ENCODE peak calls at places on chromosomes 16 and 17, in five cellular contexts. P is naive thymus-derived CD4-positive, alpha-beta T cell; G is dorsolateral prefrontal cortex; O is upper lobe of right lung; M is uterus. U is an unnamed sample.

GRCh38 chr17:36722121-36722902 is 120.9 kb downstream of the MRM1 start:
- DNase-seq in P (peak), G (peak), O (peak), M (peak), U (no peak)

GRCh38 chr16:66508261-66508913 is 41.5 kb downstream of the TK2 start:
- DNase-seq in P (no peak), G (no peak), O (no peak), M (peak), U (no peak)

GRCh38 chr16:23131841-23132576 is 17.2 kb downstream of the USP31 start:
- DNase-seq in P (no peak), G (no peak), O (no peak), M (no peak), U (no peak)

GRCh38 chr17:12301551-12301950 is 280.9 kb downstream of the MAP2K4 start:
- DNase-seq in P (no peak), G (no peak), O (no peak), M (no peak), U (no peak)

GRCh38 chr16:68539704-68540370 is 746 bp downstream of the ZFP90 start:
- DNase-seq in P (no peak), G (no peak), O (no peak), M (no peak), U (no peak)

GRCh38 chr17:181213-182163 is at the start of gene DOC2B:
- DNase-seq in P (no peak), G (no peak), O (peak), M (no peak), U (no peak)

GRCh38 chr16:58461056-58461455 is 38.9 kb upstream of the NDRG4 start:
- DNase-seq in P (no peak), G (no peak), O (no peak), M (no peak), U (no peak)

GRCh38 chr17:5816491-5816890 is 232.2 kb upstream of the NLRP1 start:
- DNase-seq in P (no peak), G (no peak), O (no peak), M (no peak), U (no peak)

GRCh38 chr16:57152096-57153093 is 33.4 kb downstream of the PSME3IP1 start:
- DNase-seq in P (no peak), G (no peak), O (no peak), M (no peak), U (no peak)

GRCh38 chr17:72863511-72864175 is 228.8 kb downstream of the SLC39A11 start:
- DNase-seq in P (no peak), G (no peak), O (no peak), M (no peak), U (no peak)

GRCh38 chr17:15377200-15377599 is 35.8 kb upstream of the TEKT3 start:
- DNase-seq in P (no peak), G (no peak), O (no peak), M (peak), U (no peak)

GRCh38 chr17:66317629-66318028 is 15.2 kb downstream of the PRKCA start:
- DNase-seq in P (no peak), G (no peak), O (no peak), M (no peak), U (no peak)

GRCh38 chr17:40550608-40551007 is 14.7 kb downstream of the CCR7 start:
- DNase-seq in P (no peak), G (peak), O (peak), M (peak), U (no peak)

GRCh38 chr17:35486920-35487727 is 38.6 kb upstream of the SLFN13 start:
- DNase-seq in P (peak), G (no peak), O (peak), M (peak), U (no peak)

GRCh38 chr16:10305912-10306311 is 79.9 kb upstream of the ATF7IP2 start:
- DNase-seq in P (no peak), G (no peak), O (no peak), M (no peak), U (no peak)

GRCh38 chr16:23944381-23944780 is 108.6 kb downstream of the PRKCB start:
- DNase-seq in P (no peak), G (no peak), O (no peak), M (no peak), U (no peak)

GRCh38 chr17:63696381-63696961 is 3.5 kb downstream of the LIMD2 start:
- DNase-seq in P (peak), G (no peak), O (no peak), M (no peak), U (no peak)

GRCh38 chr16:52773026-52773425 is 226.1 kb upstream of the TOX3 start:
- DNase-seq in P (no peak), G (no peak), O (no peak), M (no peak), U (no peak)

GRCh38 chr17:83152221-83152744 is 72.9 kb downstream of the METRNL start:
- DNase-seq in P (no peak), G (no peak), O (no peak), M (no peak), U (no peak)

GRCh38 chr17:58308985-58309917 is 19.3 kb downstream of the TSPOAP1 start:
- DNase-seq in P (no peak), G (no peak), O (no peak), M (no peak), U (no peak)

GRCh38 chr17:59149051-59149450 is 5.9 kb downstream of the SKA2 start:
- DNase-seq in P (no peak), G (no peak), O (no peak), M (no peak), U (no peak)

GRCh38 chr16:74868501-74868900 is 93.9 kb upstream of the FA2H start:
- DNase-seq in P (no peak), G (no peak), O (no peak), M (no peak), U (no peak)

GRCh38 chr17:8153550-8153956 is 1.3 kb upstream of the PER1 start:
- DNase-seq in P (peak), G (peak), O (peak), M (peak), U (peak)

GRCh38 chr17:80108321-80108971 is 7.1 kb downstream of the GAA start:
- DNase-seq in P (no peak), G (peak), O (peak), M (no peak), U (no peak)

GRCh38 chr16:89261691-89262563 is 44.4 kb downstream of the ZNF778 start:
- DNase-seq in P (no peak), G (no peak), O (no peak), M (no peak), U (no peak)

GRCh38 chr17:2598166-2598565 is 4.7 kb downstream of the PAFAH1B1 start:
- DNase-seq in P (no peak), G (no peak), O (no peak), M (no peak), U (no peak)

GRCh38 chr17:59807892-59808509 is 84.7 kb downstream of the TUBD1 start:
- DNase-seq in P (no peak), G (no peak), O (no peak), M (no peak), U (no peak)

GRCh38 chr17:17419621-17420020 is 57.2 kb upstream of the MED9 start:
- DNase-seq in P (no peak), G (peak), O (peak), M (no peak), U (no peak)

GRCh38 chr17:7475764-7476422 is 3.5 kb downstream of the ZBTB4 start:
- DNase-seq in P (no peak), G (no peak), O (no peak), M (peak), U (no peak)

GRCh38 chr17:81447331-81447933 is 52.2 kb downstream of the BAHCC1 start:
- DNase-seq in P (no peak), G (no peak), O (no peak), M (no peak), U (no peak)
- H3K27ac ChIP-seq in P (no peak), G (no peak), O (no peak), M (no peak), U (no peak)

GRCh38 chr17:81578038-81578441 is 25.9 kb upstream of the FAAP100 start:
- DNase-seq in P (no peak), G (no peak), O (no peak), M (no peak), U (no peak)

GRCh38 chr17:81578561-81579225 is 26.5 kb upstream of the FAAP100 start:
- DNase-seq in P (no peak), G (no peak), O (no peak), M (no peak), U (no peak)

GRCh38 chr17:81579298-81579697 is 27.1 kb upstream of the FAAP100 start:
- DNase-seq in P (no peak), G (no peak), O (no peak), M (no peak), U (no peak)

GRCh38 chr17:81580481-81580880 is 28.3 kb upstream of the FAAP100 start:
- DNase-seq in P (no peak), G (no peak), O (no peak), M (no peak), U (no peak)

GRCh38 chr17:81579821-81580321 is 27.7 kb upstream of the FAAP100 start:
- DNase-seq in P (no peak), G (no peak), O (no peak), M (no peak), U (no peak)
- H3K27ac ChIP-seq in P (no peak), G (no peak), O (no peak), M (no peak), U (no peak)

GRCh38 chr16:49544828-49545227 is 171.2 kb downstream of the C16orf78 start:
- DNase-seq in P (no peak), G (no peak), O (no peak), M (no peak), U (no peak)

GRCh38 chr16:49540836-49541235 is 167.2 kb downstream of the C16orf78 start:
- DNase-seq in P (no peak), G (no peak), O (no peak), M (no peak), U (no peak)

GRCh38 chr16:49542391-49542891 is 168.8 kb downstream of the C16orf78 start:
- DNase-seq in P (no peak), G (no peak), O (no peak), M (no peak), U (no peak)

GRCh38 chr16:49545243-49545642 is 171.6 kb downstream of the C16orf78 start:
- DNase-seq in P (no peak), G (no peak), O (no peak), M (no peak), U (no peak)

GRCh38 chr16:49543315-49543946 is 169.8 kb downstream of the C16orf78 start:
- DNase-seq in P (no peak), G (no peak), O (no peak), M (no peak), U (no peak)
- H3K27ac ChIP-seq in P (no peak), G (no peak), O (no peak), M (no peak), U (no peak)

DNA sequence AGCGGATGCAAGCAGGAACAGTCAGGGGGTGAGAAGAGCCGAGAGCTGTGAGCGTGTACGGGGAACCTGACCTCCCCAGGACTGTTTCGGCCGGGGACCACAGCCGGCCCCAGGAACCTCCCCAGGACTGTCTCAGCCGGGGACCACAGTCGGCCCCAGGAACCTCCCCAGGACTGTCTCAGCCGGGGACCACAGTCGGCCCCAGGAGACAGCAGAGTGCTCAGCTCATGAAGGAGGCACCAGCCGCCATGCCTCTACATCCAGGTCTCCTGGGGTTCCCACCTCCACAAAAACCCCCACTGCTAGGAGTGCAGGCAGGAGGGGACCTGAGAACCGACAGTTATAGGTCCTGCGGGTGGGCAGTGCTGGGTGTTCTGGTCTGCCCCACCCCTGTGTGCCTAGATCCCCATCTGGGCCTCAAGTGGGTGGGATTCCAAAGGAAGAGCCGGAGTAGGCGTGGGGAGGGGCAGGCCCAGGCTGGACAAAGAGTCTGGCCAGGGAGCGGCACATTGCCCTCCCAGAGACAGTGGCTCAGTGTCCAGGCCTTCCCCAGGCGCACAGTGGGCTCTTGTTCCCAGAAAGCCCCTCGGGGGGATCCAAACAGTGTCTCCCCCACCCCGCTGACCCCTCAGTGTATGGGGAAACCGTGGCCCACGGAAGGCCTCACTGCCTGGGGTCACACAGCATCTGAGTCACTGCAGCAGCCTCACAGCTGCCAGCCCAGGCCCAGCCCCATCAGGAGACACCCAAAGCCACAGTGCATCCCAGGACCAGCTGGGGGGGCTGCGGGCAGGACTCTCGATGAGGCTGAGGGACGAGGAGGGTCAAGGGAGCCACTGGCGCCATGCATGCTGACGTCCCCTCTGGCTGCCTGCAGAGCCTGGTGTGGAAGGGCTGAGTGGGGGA is 4.3 kb downstream of the RHBDF1 start:
- DNase-seq in P (no peak), G (no peak), O (no peak), M (no peak), U (no peak)
- H3K27ac ChIP-seq in P (no peak), G (peak), O (no peak), M (no peak), U (no peak)

GRCh38 chr17:74024871-74025531 is 178.5 kb upstream of the RPL38 start:
- DNase-seq in P (no peak), G (no peak), O (no peak), M (no peak), U (no peak)
- H3K27ac ChIP-seq in P (no peak), G (no peak), O (no peak), M (no peak), U (no peak)

DNA sequence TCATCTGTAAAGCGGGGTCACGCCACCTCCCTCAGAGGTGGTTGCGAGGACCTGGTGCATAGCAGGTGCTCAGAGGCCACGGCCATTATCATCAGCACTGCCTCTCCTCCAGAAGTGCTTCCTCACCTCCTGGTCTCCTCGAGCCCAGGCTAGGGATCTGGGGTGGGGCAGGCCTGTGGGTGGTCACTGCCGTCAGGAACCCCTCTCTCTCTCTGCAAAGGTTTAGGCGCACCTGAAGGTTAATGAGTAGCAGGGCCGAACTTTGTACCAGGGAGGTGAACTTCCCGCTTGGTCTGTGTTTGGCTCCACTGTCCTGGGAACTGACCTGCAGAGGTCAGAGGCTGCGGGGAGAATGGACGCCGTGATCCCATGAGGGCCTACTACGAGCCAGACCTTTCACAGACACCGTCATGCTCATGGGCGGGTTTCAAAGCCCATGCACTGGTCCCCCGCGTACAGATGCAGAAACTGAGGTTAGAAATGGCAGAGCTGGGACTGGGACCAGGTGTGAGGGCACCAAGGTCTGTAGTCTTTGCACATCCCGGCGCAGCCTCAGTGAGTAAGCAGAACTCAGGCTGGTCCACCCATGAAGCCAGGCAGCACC is 13.8 kb downstream of the JUP start:
- DNase-seq in P (no peak), G (no peak), O (no peak), M (no peak), U (no peak)
- H3K27ac ChIP-seq in P (no peak), G (no peak), O (peak), M (peak), U (no peak)